ENCODE peak calls at places on chromosomes 12 and 14, in nine cellular contexts. I is breast epithelium, U is spleen, R is A549, Y is body of pancreas, V is HCT116, J is suprapubic skin, Q is adrenal gland, W is ovary. T is an unnamed sample.

GRCh38 chr14:100902295-100902694 is 1.2 kb downstream of the RTL1 start:
- DNase-seq in J (no peak), V (peak; percentile 7), Y (no peak), U (peak; percentile 13), W (no peak), R (peak; percentile 39), I (no peak), Q (no peak), T (no peak)

GRCh38 chr12:81627336-81628189 is 131.6 kb downstream of the PPFIA2 start:
- DNase-seq in Q (peak; percentile 9), U (no peak), J (no peak), Y (no peak), R (peak; percentile 13), V (peak; percentile 52), W (no peak), I (no peak), T (no peak)

GRCh38 chr12:2098852-2099251 is 46.1 kb downstream of the CACNA1C start:
- DNase-seq in Y (no peak), U (no peak), V (no peak), Q (no peak), I (no peak), R (no peak), W (no peak), J (no peak), T (no peak)

GRCh38 chr14:53450871-53451270 is 297.7 kb upstream of the DDHD1 start:
- DNase-seq in R (no peak), J (no peak), Q (peak; percentile 5), V (no peak), U (no peak), I (no peak), Y (peak; percentile 35), W (no peak), T (no peak)

GRCh38 chr12:18430425-18431048 is 169.2 kb downstream of the PIK3C2G start:
- DNase-seq in R (peak; percentile 20), J (no peak), V (peak; percentile 38), Q (peak; percentile 68), W (peak; percentile 11), Y (peak; percentile 62), I (no peak), U (no peak), T (no peak)

GRCh38 chr14:95156153-95156764 is 1.1 kb downstream of the DICER1 start:
- DNase-seq in W (no peak), U (no peak), Q (peak; percentile 28), Y (no peak), I (no peak), R (no peak), J (no peak), V (no peak), T (no peak)

GRCh38 chr14:100078997-100079561 is 13.9 kb downstream of the EVL start:
- DNase-seq in W (no peak), V (no peak), Y (peak; percentile 17), J (no peak), U (peak; percentile 87), I (no peak), Q (no peak), R (no peak), T (no peak)

GRCh38 chr12:122097641-122098364 is 19.2 kb downstream of the MLXIP start:
- DNase-seq in Y (peak; percentile 98), J (no peak), U (no peak), I (no peak), W (peak; percentile 58), R (peak; percentile 56), V (no peak), Q (peak; percentile 65), T (no peak)

GRCh38 chr14:51602176-51602759 is 49.4 kb upstream of the FRMD6 start:
- DNase-seq in U (no peak), I (no peak), Y (no peak), J (no peak), R (no peak), V (no peak), W (no peak), Q (no peak), T (no peak)

GRCh38 chr12:55720894-55721444 is 776 bp downstream of the RDH5 start:
- DNase-seq in Y (peak; percentile 77), I (peak; percentile 69), V (peak; percentile 66), J (no peak), Q (peak; percentile 96), W (peak; percentile 47), R (peak; percentile 57), U (peak; percentile 76), T (no peak)

GRCh38 chr14:98229676-98230366 is 1042.2 kb downstream of the BCL11B start:
- DNase-seq in V (no peak), W (no peak), J (no peak), Y (no peak), U (no peak), R (no peak), I (no peak), Q (no peak), T (no peak)

GRCh38 chr12:52119398-52120254 is 40.1 kb downstream of the SMIM41 start:
- DNase-seq in Y (peak; percentile 71), U (peak; percentile 83), J (no peak), R (peak; percentile 55), I (no peak), Q (peak; percentile 13), W (no peak), V (peak; percentile 47), T (peak; percentile 40)

GRCh38 chr12:52604859-52605258 is 3.6 kb upstream of the KRT72 start:
- DNase-seq in U (no peak), J (no peak), Q (no peak), R (no peak), Y (no peak), W (no peak), I (no peak), V (no peak), T (no peak)

GRCh38 chr14:73763396-73763795 is 49.2 kb upstream of the PNMA1 start:
- DNase-seq in V (no peak), U (peak; percentile 6), R (no peak), Q (no peak), W (no peak), Y (peak; percentile 74), J (no peak), I (no peak), T (no peak)

GRCh38 chr14:73761621-73762355 is 47.6 kb upstream of the PNMA1 start:
- DNase-seq in U (no peak), J (no peak), Q (no peak), V (no peak), W (no peak), R (no peak), Y (no peak), I (no peak), T (no peak)

GRCh38 chr14:73760598-73761586 is 46.7 kb upstream of the PNMA1 start:
- DNase-seq in U (no peak), R (no peak), V (no peak), J (no peak), Q (no peak), Y (no peak), W (no peak), I (no peak), T (no peak)

GRCh38 chr14:73764406-73764805 is 50.2 kb upstream of the PNMA1 start:
- DNase-seq in R (no peak), I (no peak), U (no peak), W (peak; percentile 75), V (no peak), J (no peak), Y (no peak), Q (no peak), T (no peak)

DNA sequence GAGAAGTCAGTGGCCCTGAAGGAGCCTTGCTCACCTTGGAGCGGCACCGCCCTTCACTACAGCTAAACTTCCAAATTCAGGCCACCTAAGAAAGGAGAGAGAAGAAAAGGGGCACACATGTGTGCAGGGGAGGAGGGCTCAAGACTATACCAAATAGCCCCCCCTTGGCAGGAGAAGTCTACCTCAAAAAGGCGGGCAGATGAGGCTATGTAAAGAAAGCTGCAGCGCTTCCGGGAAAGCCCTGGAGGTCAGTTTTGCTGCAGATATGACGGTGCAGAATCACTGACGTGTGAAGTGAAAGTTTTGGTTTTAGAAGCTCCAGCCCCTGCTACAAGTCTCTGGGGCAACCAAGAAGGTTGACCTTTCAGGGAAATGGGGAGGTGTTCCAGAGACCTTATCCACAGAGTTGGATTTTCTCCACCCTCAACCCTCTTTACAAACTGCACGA is 48.2 kb upstream of the PNMA1 start:
- DNase-seq in U (no peak), V (no peak), Y (peak; percentile 54), J (no peak), Q (no peak), I (no peak), R (no peak), W (no peak), T (no peak)
- TF ChIP-seq POLR2A in U (no peak), V (no peak), Y (no peak), J (no peak), Q (no peak), I (no peak), R (no peak), W (no peak), T (peak; percentile 41)

DNA sequence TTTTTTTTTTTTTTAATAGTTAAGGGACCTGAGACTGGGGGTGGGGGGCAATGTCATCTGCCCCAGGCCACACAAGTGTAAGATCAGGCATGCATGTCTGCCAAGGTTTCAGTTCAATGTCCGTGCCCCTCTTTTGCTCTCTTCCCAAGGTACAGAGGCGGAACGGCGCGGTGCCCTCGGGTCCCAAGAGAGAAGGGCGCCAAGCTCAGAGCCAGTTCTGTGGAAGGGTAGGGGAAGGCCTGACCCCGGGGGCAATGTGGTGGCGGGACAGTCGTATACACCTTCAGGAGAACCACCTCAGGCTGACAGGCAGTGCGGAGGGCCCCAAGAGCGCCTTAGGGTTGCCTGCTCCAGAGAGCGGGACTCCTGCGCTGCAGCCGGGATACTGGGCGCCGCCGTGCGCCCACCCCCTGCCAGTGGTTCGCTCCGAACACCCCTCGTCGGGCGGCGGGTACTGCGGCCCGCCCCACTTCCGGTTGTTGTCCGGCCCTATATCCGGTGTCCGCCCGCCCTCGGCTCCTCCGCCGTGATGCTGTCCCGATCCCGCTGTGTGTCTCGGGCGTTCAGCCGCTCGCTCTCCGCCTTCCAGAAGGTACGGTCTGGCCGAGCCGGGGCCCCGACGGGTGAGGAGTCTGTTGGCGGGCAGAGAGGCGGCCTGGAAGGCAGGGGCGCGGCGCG is at the start of gene DLST:
- DNase-seq in V (peak; percentile 71), R (peak; percentile 92), Y (peak; percentile 87), J (peak; percentile 95), U (peak; percentile 96), Q (peak; percentile 89), I (peak; percentile 76), W (peak; percentile 83), T (peak; percentile 92)
- TF ChIP-seq POLR2A in V (peak; percentile 90), R (no peak), Y (peak; percentile 84), J (peak; percentile 42), U (peak; percentile 69), Q (peak; percentile 77), I (peak; percentile 66), W (peak; percentile 65), T (peak; percentile 90)

DNA sequence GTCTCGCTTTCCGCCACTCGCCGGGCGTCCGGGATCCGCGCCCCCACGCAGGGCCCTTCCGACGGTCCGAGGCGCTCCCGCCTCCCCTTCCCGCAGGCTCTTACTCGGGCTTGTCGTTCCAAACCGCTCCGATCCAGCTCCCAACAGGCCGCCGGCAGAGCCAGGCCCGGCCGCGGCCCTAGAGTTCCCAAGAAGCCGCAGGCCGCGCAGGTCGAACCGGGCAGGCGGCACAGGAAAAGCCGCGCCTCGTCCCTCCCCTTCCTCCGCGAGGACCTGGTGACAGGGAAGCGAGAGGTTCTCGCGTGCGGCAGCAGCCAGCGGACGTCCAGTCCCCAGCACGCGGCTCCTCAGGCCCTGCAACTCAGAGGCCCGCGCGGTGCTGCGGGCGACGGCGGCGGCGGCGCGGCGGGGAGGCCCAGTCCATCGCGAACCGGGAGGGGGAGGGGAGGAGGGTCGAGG is 277 bp downstream of the HECTD1 start:
- DNase-seq in V (no peak), Y (no peak), Q (no peak), W (no peak), J (no peak), I (peak; percentile 74), R (no peak), U (peak; percentile 98), T (no peak)
- TF ChIP-seq POLR2A in V (peak; percentile 16), Y (no peak), Q (no peak), W (peak; percentile 42), J (no peak), I (peak; percentile 57), R (no peak), U (no peak), T (no peak)

GRCh38 chr14:92039720-92040430 is at the start of gene TRIP11:
- DNase-seq in I (peak; percentile 88), J (peak; percentile 95), R (peak; percentile 94), V (peak; percentile 87), Q (peak; percentile 96), U (peak; percentile 99), W (peak; percentile 89), Y (peak; percentile 97), T (peak; percentile 83)
- TF ChIP-seq POLR2A in I (peak; percentile 50), J (no peak), R (peak; percentile 98), V (peak; percentile 92), Q (peak; percentile 95), U (peak; percentile 61), W (no peak), Y (peak; percentile 93), T (peak; percentile 98)

T was measured in GM12892.